ENCODE peak calls at places on chromosomes 4 and X, in seven cellular contexts. X, D, M, I, A, V and U are unnamed samples.

GRCh38 chrX:50211510-50211909 is 6.9 kb downstream of the CCNB3 start:
- DNase-seq in X (peak), D (no peak), M (peak), I (no peak), A (peak), V (no peak), U (peak)

GRCh38 chr4:792729-793108 is 33.2 kb downstream of the CPLX1 start:
- DNase-seq in X (no peak), D (no peak), M (no peak), I (no peak), A (peak), V (no peak), U (no peak)

GRCh38 chr4:101037938-101038413 is 309.4 kb downstream of the PPP3CA start:
- DNase-seq in X (peak), D (no peak), M (no peak), I (no peak), A (peak), V (no peak), U (no peak)

GRCh38 chr4:147965056-147965455 is 233.2 kb downstream of the ARHGAP10 start:
- DNase-seq in X (no peak), D (no peak), M (no peak), I (no peak), A (no peak), V (no peak), U (no peak)

GRCh38 chrX:22742174-22742573 is 257.6 kb upstream of the DDX53 start:
- DNase-seq in X (peak), D (no peak), M (no peak), I (no peak), A (no peak), V (no peak), U (no peak)

GRCh38 chr4:11743236-11743635 is 314.5 kb upstream of the HS3ST1 start:
- DNase-seq in X (no peak), D (no peak), M (no peak), I (no peak), A (no peak), V (no peak), U (no peak)

GRCh38 chrX:44872319-44872816 is 620 bp upstream of the KDM6A start:
- DNase-seq in X (peak), D (no peak), M (no peak), I (no peak), A (no peak), V (peak), U (no peak)

GRCh38 chr4:177391953-177392352 is 50.3 kb downstream of the AGA start:
- DNase-seq in X (no peak), D (no peak), M (no peak), I (no peak), A (no peak), V (peak), U (no peak)

GRCh38 chrX:46837543-46838481 is 969 bp downstream of the RP2 start:
- DNase-seq in X (peak), D (no peak), M (no peak), I (no peak), A (no peak), V (no peak), U (no peak)

GRCh38 chr4:31106419-31106818 is 386.2 kb downstream of the PCDH7 start:
- DNase-seq in X (no peak), D (no peak), M (no peak), I (no peak), A (no peak), V (no peak), U (no peak)

GRCh38 chr4:138414202-138414601 is 172.1 kb upstream of the SLC7A11 start:
- DNase-seq in X (peak), D (no peak), M (no peak), I (no peak), A (no peak), V (no peak), U (no peak)

GRCh38 chr4:19987746-19988145 is 264.0 kb upstream of the SLIT2 start:
- DNase-seq in X (peak), D (no peak), M (no peak), I (no peak), A (no peak), V (no peak), U (no peak)

GRCh38 chr4:174036111-174036510 is 247.4 kb downstream of the FBXO8 start:
- DNase-seq in X (peak), D (no peak), M (no peak), I (no peak), A (no peak), V (no peak), U (no peak)

GRCh38 chr4:15469402-15470148 is at the start of gene CC2D2A:
- DNase-seq in X (peak), D (no peak), M (peak), I (no peak), A (peak), V (no peak), U (no peak)

GRCh38 chrX:48835524-48836329 is at the start of gene PCSK1N:
- DNase-seq in X (peak), D (peak), M (peak), I (no peak), A (peak), V (no peak), U (peak)

GRCh38 chr4:177728361-177729152 is 286.3 kb upstream of the AGA start:
- DNase-seq in X (peak), D (no peak), M (no peak), I (peak), A (peak), V (no peak), U (no peak)

GRCh38 chrX:40415675-40416074 is 165.1 kb upstream of the ATP6AP2 start:
- DNase-seq in X (peak), D (no peak), M (no peak), I (no peak), A (no peak), V (no peak), U (peak)

GRCh38 chrX:83658731-83659130 is 150.6 kb downstream of the POU3F4 start:
- DNase-seq in X (no peak), D (no peak), M (no peak), I (no peak), A (no peak), V (no peak), U (no peak)

GRCh38 chrX:103258275-103258674 is 3.3 kb upstream of the TCEAL8 start:
- DNase-seq in X (no peak), D (no peak), M (no peak), I (no peak), A (no peak), V (no peak), U (no peak)